ENCODE peak calls at places on chromosomes 3 and 15, in four cellular contexts. P is effector memory CD4-positive, alpha-beta T cell; S is AG04450; A is RWPE1. J is an unnamed sample.

GRCh38 chr3:149245738-149246451 is 24.3 kb upstream of the CP start:
- DNase-seq in P (no peak), S (no peak), A (peak; percentile 41), J (peak; percentile 78)

GRCh38 chr3:180590396-180590795 is 11.6 kb upstream of the TTC14 start:
- DNase-seq in P (no peak), S (no peak), A (no peak), J (no peak)

GRCh38 chr3:111963424-111963823 is 15.4 kb upstream of the ABHD10 start:
- DNase-seq in P (no peak), S (no peak), A (peak; percentile 37), J (peak; percentile 55)

GRCh38 chr3:45927881-45928280 is 15.4 kb upstream of the CXCR6 start:
- DNase-seq in P (no peak), S (no peak), A (no peak), J (no peak)

GRCh38 chr3:136671921-136672320 is 80.3 kb downstream of the STAG1 start:
- DNase-seq in P (no peak), S (peak; percentile 26), A (no peak), J (peak; percentile 23)

GRCh38 chr15:31264534-31265089 is 62.0 kb upstream of the KLF13 start:
- DNase-seq in P (no peak), S (no peak), A (no peak), J (no peak)

GRCh38 chr3:36991147-36991546 is 1.8 kb downstream of the EPM2AIP1 start:
- DNase-seq in P (no peak), S (no peak), A (no peak), J (no peak)

GRCh38 chr3:40079203-40079844 is 230.2 kb upstream of the EIF1B start:
- DNase-seq in P (no peak), S (no peak), A (no peak), J (peak; percentile 90)

GRCh38 chr3:20673866-20674265 is 487.9 kb upstream of the SGO1 start:
- DNase-seq in P (no peak), S (no peak), A (no peak), J (no peak)

GRCh38 chr3:131630117-131630516 is 127.3 kb upstream of the MRPL3 start:
- DNase-seq in P (no peak), S (no peak), A (no peak), J (no peak)

GRCh38 chr15:67174864-67175573 is 79.4 kb downstream of the AAGAB start:
- DNase-seq in P (no peak), S (no peak), A (peak; percentile 98), J (peak; percentile 99)

GRCh38 chr15:66120422-66120821 is 133.1 kb downstream of the MEGF11 start:
- DNase-seq in P (no peak), S (no peak), A (no peak), J (no peak)

GRCh38 chr15:101444015-101444414 is 45.5 kb downstream of the PCSK6 start:
- DNase-seq in P (no peak), S (no peak), A (no peak), J (no peak)

GRCh38 chr15:101328001-101328400 is 33.0 kb upstream of the SNRPA1 start:
- DNase-seq in P (no peak), S (no peak), A (no peak), J (no peak)

GRCh38 chr15:65833501-65834220 is 35.6 kb upstream of the RAB11A start:
- DNase-seq in P (no peak), S (no peak), A (no peak), J (no peak)

GRCh38 chr3:149089395-149089794 is 3.1 kb upstream of the HLTF start:
- DNase-seq in P (no peak), S (no peak), A (no peak), J (no peak)

GRCh38 chr3:111923095-111923771 is 55.6 kb upstream of the ABHD10 start:
- DNase-seq in P (no peak), S (no peak), A (peak; percentile 70), J (peak; percentile 82)

GRCh38 chr3:176967525-176967924 is 229.8 kb downstream of the TBL1XR1 start:
- DNase-seq in P (no peak), S (no peak), A (peak; percentile 4), J (no peak)

GRCh38 chr3:149657458-149657795 is 398 bp downstream of the WWTR1 start:
- DNase-seq in P (no peak), S (no peak), A (peak; percentile 76), J (peak; percentile 62)

GRCh38 chr15:51904931-51905330 is 66.6 kb downstream of the LEO1 start:
- DNase-seq in P (no peak), S (no peak), A (no peak), J (no peak)

GRCh38 chr3:122893754-122894668 is 99.1 kb downstream of the SLC49A4 start:
- DNase-seq in P (no peak), S (no peak), A (peak; percentile 53), J (peak; percentile 80)

GRCh38 chr3:67635257-67635656 is 19.2 kb downstream of the SUCLG2 start:
- DNase-seq in P (no peak), S (peak; percentile 71), A (peak; percentile 37), J (peak; percentile 66)

GRCh38 chr3:34016925-34017592 is 218.6 kb downstream of the PDCD6IP start:
- DNase-seq in P (no peak), S (no peak), A (peak; percentile 49), J (peak; percentile 59)

GRCh38 chr3:186383026-186383993 is 21.3 kb upstream of the DGKG start:
- DNase-seq in P (no peak), S (no peak), A (no peak), J (no peak)

GRCh38 chr15:85889956-85890619 is 95.4 kb upstream of the KLHL25 start:
- DNase-seq in P (no peak), S (no peak), A (no peak), J (no peak)

GRCh38 chr15:88949734-88950400 is 36.7 kb upstream of the MFGE8 start:
- DNase-seq in P (no peak), S (no peak), A (no peak), J (no peak)

DNA sequence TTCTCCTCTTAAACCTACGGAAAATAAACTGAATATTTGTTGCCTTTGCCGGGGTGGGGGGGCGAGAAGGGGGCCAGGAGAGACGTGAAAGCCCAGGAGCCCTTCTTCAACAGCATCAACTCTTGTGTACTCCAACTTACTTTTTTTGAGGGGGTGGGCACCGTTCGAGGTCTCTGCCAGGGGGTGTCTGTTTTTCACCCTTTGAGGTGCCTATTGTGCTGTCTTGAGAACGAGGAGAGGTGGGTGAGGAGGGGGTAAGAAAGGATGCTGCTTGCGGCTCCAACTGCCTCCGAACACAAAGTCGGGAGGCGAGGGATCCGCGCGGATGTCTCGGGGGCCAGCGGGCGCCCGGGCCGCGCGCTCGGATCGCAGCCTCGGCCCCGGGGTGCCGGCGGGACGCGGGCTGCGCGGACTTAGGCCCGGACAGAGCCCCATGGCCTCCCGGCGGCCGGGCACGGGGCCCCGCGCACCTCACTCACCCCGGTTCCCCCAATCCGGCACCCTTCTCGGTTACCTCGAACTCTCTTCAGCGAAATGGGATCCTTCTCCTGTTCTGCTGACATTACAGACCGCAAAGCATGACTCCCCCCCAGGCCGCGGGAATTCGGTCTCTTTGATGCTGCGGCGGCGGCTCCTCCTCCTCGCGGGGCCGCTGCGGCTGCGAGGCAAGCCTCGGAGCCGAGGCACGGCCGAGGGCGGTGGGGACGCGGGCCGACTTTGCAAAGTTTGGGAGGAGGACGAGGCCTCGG is 650 bp downstream of the PYGO1 start:
- DNase-seq in P (no peak), S (no peak), A (peak; percentile 30), J (no peak)
- H3K27ac ChIP-seq in P (no peak overlapping the region), S (peak overlapping the region; percentile 80), A (peak overlapping the region; percentile 47), J (peak overlapping the region; percentile 14)

DNA sequence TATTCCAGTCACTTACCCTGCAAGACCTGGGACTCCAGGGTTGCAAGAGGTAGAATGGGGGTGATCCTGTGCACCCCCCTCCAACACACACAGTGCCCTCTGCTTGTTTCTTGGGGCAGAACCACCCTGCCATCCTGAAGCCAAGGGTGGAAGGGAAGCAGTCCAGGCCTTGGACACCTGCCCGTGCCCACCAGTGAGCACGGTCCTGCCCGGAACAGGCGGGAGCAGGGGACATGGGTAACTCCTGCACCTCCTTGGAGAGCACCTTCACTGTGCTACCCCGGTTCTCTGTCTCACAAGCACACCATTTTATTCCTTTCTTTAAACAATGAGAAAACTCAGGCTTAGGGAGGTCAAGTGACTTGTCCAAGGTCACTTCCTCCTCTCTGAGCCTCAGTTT is 57.0 kb downstream of the SLC6A6 start:
- DNase-seq in P (no peak), S (no peak), A (no peak), J (no peak)
- H3K27ac ChIP-seq in P (no peak overlapping the region), S (no peak overlapping the region), A (no peak overlapping the region), J (no peak overlapping the region)

GRCh38 chr3:12192173-12192572 is 33.5 kb upstream of the TIMP4 start:
- DNase-seq in P (no peak), S (no peak), A (no peak), J (no peak)
- H3K27ac ChIP-seq in P (no peak overlapping the region), S (no peak overlapping the region), A (no peak overlapping the region), J (no peak overlapping the region)

GRCh38 chr3:15205482-15205933 is 538 bp upstream of the CAPN7 start:
- DNase-seq in P (no peak), S (no peak), A (no peak), J (no peak)

GRCh38 chr3:15207836-15208504 is 1.9 kb downstream of the CAPN7 start:
- DNase-seq in P (no peak), S (no peak), A (no peak), J (no peak)

GRCh38 chr3:15204005-15204404 is 2.0 kb upstream of the CAPN7 start:
- DNase-seq in P (no peak), S (no peak), A (no peak), J (no peak)

GRCh38 chr3:15206662-15207576 is 873 bp downstream of the CAPN7 start:
- DNase-seq in P (no peak), S (no peak), A (peak; percentile 33), J (peak; percentile 44)

GRCh38 chr3:15205934-15206661 is at the start of gene CAPN7:
- DNase-seq in P (peak; percentile 92), S (peak; percentile 83), A (peak; percentile 83), J (peak; percentile 70)
- H3K27ac ChIP-seq in P (peak within 1 kb of the TSS; percentile 93), S (peak within 1 kb of the TSS; percentile 75), A (peak within 1 kb of the TSS; percentile 90), J (peak within 1 kb of the TSS; percentile 83)

DNA sequence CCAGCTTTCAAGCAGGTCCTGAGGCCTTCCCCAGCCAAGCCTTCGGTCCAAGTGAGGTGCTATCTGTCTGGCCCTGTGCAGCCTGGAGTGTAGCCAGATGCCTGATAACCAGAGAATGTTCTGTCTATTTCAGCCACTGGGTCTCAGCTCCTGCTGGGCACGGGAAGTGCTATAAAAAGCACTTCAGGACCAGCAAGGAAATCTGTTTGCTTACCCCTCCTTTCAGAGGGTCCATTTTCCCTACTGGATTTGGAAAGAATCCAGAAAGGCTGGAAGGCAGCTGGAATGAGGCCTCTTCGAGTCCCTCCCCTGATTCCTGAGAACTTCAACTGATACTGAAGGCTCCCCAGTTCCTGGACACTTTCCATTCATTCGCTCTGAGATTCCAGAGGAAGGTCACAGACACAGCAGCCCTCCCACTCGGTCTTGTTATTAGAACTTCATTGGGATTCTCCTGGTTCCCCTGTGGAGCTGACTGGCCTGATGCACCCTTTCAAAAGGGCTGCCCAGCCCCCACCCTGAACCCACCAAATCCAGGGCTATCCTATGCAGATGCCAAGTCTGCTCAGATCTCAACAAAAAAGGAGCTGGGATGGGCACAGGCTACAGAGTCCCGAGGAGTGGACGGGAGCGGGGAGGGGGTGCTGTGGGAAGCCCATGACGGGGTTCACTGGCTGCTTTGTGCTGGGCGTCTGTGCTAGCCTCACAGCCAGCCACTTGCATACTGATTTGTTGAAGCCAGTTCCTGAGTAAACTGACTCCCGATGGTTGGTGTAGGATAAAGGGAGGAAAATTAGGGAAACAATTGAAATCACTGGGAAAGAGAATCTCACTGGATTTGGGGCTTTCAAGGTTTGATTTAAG is 70.5 kb downstream of the UMPS start:
- DNase-seq in P (no peak), S (no peak), A (no peak), J (no peak)
- H3K27ac ChIP-seq in P (no peak overlapping the region), S (no peak overlapping the region), A (peak overlapping the region; percentile 48), J (no peak overlapping the region)

GRCh38 chr3:126478581-126479310 is 3.1 kb upstream of the ZXDC start:
- DNase-seq in P (no peak), S (no peak), A (no peak), J (no peak)
- H3K27ac ChIP-seq in P (no peak overlapping the region), S (no peak overlapping the region), A (no peak overlapping the region), J (no peak overlapping the region)